ENCODE peak calls at places on chromosomes 5 and 9, in eight cellular contexts. F is pancreas; V is trophoblast cell; W is naive thymus-derived CD4-positive, alpha-beta T cell; U is endothelial cell of umbilical vein; N is CD4-positive, alpha-beta memory T cell; T is cardiac muscle cell; B is PC-9. Q is an unnamed sample.

GRCh38 chr5:96340357-96340756 is 92.7 kb downstream of the PCSK1 start:
- DNase-seq in F (no peak), V (no peak), W (no peak), U (no peak), N (no peak), T (peak; percentile 34), B (no peak), Q (no peak)

GRCh38 chr5:175689147-175689991 is 31.5 kb downstream of the HRH2 start:
- DNase-seq in F (no peak), V (peak; percentile 39), W (no peak), U (no peak), N (no peak), T (peak; percentile 70), B (no peak), Q (no peak)

GRCh38 chr5:179342577-179342976 is 2.7 kb downstream of the ADAMTS2 start:
- DNase-seq in F (no peak), V (no peak), W (no peak), U (no peak), N (no peak), T (peak; percentile 72), B (no peak), Q (no peak)

GRCh38 chr5:179321206-179321987 is 23.9 kb downstream of the ADAMTS2 start:
- DNase-seq in F (no peak), V (no peak), W (no peak), U (no peak), N (no peak), T (no peak), B (no peak), Q (no peak)

GRCh38 chr9:131008909-131009618 is at the start of gene LAMC3:
- DNase-seq in F (no peak), V (no peak), W (no peak), U (no peak), N (no peak), T (peak; percentile 12), B (no peak), Q (no peak)

GRCh38 chr5:78899922-78900362 is 85.2 kb downstream of the ARSB start:
- DNase-seq in F (peak; percentile 65), V (no peak), W (peak; percentile 33), U (peak; percentile 69), N (no peak), T (peak; percentile 77), B (peak; percentile 53), Q (peak; percentile 41)

GRCh38 chr5:92267830-92268229 is 884.7 kb upstream of the ARRDC3 start:
- DNase-seq in F (no peak), V (no peak), W (no peak), U (no peak), N (no peak), T (no peak), B (no peak), Q (no peak)

GRCh38 chr5:71769265-71769664 is 50.2 kb downstream of the CARTPT start:
- DNase-seq in F (no peak), V (no peak), W (no peak), U (peak; percentile 80), N (no peak), T (no peak), B (no peak), Q (no peak)

GRCh38 chr5:643351-643801 is 31.2 kb downstream of the CEP72 start:
- DNase-seq in F (no peak), V (peak; percentile 50), W (no peak), U (no peak), N (no peak), T (no peak), B (no peak), Q (no peak)

GRCh38 chr5:83927140-83927733 is 206.6 kb upstream of the HAPLN1 start:
- DNase-seq in F (peak; percentile 60), V (peak; percentile 64), W (peak; percentile 27), U (peak; percentile 75), N (peak; percentile 2), T (peak; percentile 86), B (no peak), Q (peak; percentile 76)

GRCh38 chr5:129904667-129905466 is 602 bp downstream of the CHSY3 start:
- DNase-seq in F (peak; percentile 15), V (no peak), W (peak; percentile 24), U (no peak), N (no peak), T (peak; percentile 16), B (no peak), Q (no peak)

GRCh38 chr5:77356740-77357139 is 135.4 kb downstream of the WDR41 start:
- DNase-seq in F (no peak), V (peak; percentile 66), W (peak; percentile 34), U (no peak), N (no peak), T (peak; percentile 5), B (peak; percentile 56), Q (no peak)

GRCh38 chr5:61071565-61071964 is 90.7 kb downstream of the SMIM15 start:
- DNase-seq in F (no peak), V (peak; percentile 15), W (no peak), U (no peak), N (no peak), T (no peak), B (no peak), Q (no peak)

GRCh38 chr5:147417133-147417813 is 92.6 kb downstream of the DPYSL3 start:
- DNase-seq in F (peak; percentile 70), V (no peak), W (no peak), U (peak; percentile 82), N (no peak), T (peak; percentile 93), B (no peak), Q (no peak)

GRCh38 chr9:126836216-126836615 is 24.2 kb upstream of the ZBTB34 start:
- DNase-seq in F (no peak), V (no peak), W (no peak), U (no peak), N (no peak), T (peak; percentile 31), B (no peak), Q (no peak)

GRCh38 chr9:8879284-8879683 is 1079.7 kb upstream of the DMAC1 start:
- DNase-seq in F (no peak), V (no peak), W (no peak), U (no peak), N (no peak), T (no peak), B (no peak), Q (no peak)

GRCh38 chr5:9251379-9251980 is 294.4 kb downstream of the SEMA5A start:
- DNase-seq in F (no peak), V (no peak), W (no peak), U (no peak), N (no peak), T (peak; percentile 7), B (no peak), Q (no peak)

GRCh38 chr5:154276236-154276792 is 85.8 kb downstream of the GALNT10 start:
- DNase-seq in F (no peak), V (no peak), W (no peak), U (no peak), N (no peak), T (no peak), B (no peak), Q (no peak)

GRCh38 chr9:94922691-94923107 is 196.2 kb downstream of the AOPEP start:
- DNase-seq in F (no peak), V (no peak), W (no peak), U (no peak), N (no peak), T (peak; percentile 69), B (peak; percentile 84), Q (no peak)

GRCh38 chr9:94921072-94921471 is 194.6 kb downstream of the AOPEP start:
- DNase-seq in F (no peak), V (peak; percentile 53), W (no peak), U (no peak), N (no peak), T (peak; percentile 65), B (peak; percentile 80), Q (no peak)

GRCh38 chr9:94922098-94922607 is 195.7 kb downstream of the AOPEP start:
- DNase-seq in F (peak; percentile 40), V (no peak), W (no peak), U (peak; percentile 78), N (no peak), T (peak; percentile 96), B (peak; percentile 99), Q (no peak)

GRCh38 chr9:94920439-94920951 is 194.0 kb downstream of the AOPEP start:
- DNase-seq in F (no peak), V (no peak), W (no peak), U (no peak), N (no peak), T (peak; percentile 79), B (peak; percentile 74), Q (no peak)

GRCh38 chr9:94921656-94922055 is 195.2 kb downstream of the AOPEP start:
- DNase-seq in F (no peak), V (no peak), W (no peak), U (no peak), N (no peak), T (no peak), B (peak; percentile 53), Q (no peak)
- H3K4me1 ChIP-seq in F (peaks cover 8% of the 10 kb centered on the region), V (peaks cover 61% of the 10 kb centered on the region), W (no peaks in the 10 kb centered on the region), U (peaks cover 18% of the 10 kb centered on the region), N (no peaks in the 10 kb centered on the region), T (peaks cover 84% of the 10 kb centered on the region), B (peaks cover 93% of the 10 kb centered on the region), Q (peaks cover 5% of the 10 kb centered on the region)

GRCh38 chr9:111984075-111984802 is 87.6 kb downstream of the UGCG start:
- DNase-seq in F (no peak), V (no peak), W (no peak), U (no peak), N (no peak), T (no peak), B (no peak), Q (no peak)
- H3K27me3 ChIP-seq in F (no peaks in the 10 kb centered on the region), V (no peaks in the 10 kb centered on the region), W (no peaks in the 10 kb centered on the region), U (no peaks in the 10 kb centered on the region), N (no peaks in the 10 kb centered on the region), T (no peaks in the 10 kb centered on the region), B (no peaks in the 10 kb centered on the region), Q (no peaks in the 10 kb centered on the region)

DNA sequence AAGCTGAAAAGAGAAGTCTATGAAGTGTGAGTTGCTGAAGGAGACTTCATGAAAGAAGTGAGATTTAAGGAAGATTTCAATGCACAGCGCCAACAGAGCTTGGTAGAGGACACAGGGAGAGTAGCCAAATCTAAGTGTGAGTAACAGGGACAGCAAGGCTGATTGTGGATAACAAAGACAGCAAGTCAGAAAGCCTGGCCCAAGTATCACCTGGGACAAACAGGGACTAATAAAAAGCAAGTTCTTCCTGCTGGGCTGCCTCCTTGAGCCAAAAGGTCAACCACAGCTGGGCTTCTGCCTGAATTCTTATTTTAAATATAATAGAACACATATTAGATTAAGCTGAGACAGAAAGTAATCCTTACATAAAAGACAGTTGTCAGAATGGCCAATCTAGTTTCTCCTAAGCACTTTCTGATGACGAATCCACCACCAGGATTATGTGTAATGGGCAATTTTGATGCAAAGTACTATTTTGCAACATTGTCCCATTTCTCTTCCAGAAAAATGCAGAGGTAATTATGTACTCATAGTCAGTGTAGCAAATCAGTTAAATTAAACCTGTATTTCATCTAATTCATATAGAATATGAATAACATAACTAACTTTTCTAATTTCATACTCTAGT is 73.8 kb downstream of the MAPKAP1 start:
- DNase-seq in F (peak; percentile 19), V (peak; percentile 22), W (no peak), U (no peak), N (no peak), T (peak; percentile 17), B (peak; percentile 62), Q (no peak)
- H3K4me1 ChIP-seq in F (peaks cover 22% of the 10 kb centered on the region), V (peaks cover 14% of the 10 kb centered on the region), W (peaks cover 15% of the 10 kb centered on the region), U (peaks cover 29% of the 10 kb centered on the region), N (peaks cover 34% of the 10 kb centered on the region), T (peaks cover 20% of the 10 kb centered on the region), B (peaks cover 43% of the 10 kb centered on the region), Q (peaks cover 2% of the 10 kb centered on the region)

DNA sequence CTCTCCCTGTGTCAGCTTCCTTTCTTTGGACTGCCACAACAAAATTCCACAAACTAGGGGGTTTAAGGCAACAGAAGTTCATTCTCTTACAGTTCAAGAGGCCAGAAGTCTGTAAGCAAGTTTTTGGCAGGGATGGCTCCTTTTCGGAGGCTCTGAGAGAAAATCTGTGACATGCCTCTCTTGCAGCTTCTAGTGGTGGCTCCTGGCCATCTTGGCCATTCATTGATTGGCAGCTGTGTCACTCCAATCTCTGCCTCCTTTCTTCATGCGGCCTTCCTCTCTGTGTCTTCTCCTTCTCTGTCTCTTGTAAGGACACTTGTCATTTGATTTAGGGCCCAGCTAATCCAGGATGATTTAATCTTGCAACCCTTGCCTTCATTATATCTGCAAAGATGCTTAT is 2.0 kb upstream of the NEUROG1 start:
- DNase-seq in F (no peak), V (no peak), W (no peak), U (no peak), N (no peak), T (no peak), B (no peak), Q (no peak)
- H3K27me3 ChIP-seq in F (no peaks in the 10 kb centered on the region), V (peaks cover 75% of the 10 kb centered on the region), W (peaks cover 8% of the 10 kb centered on the region), U (peaks cover 93% of the 10 kb centered on the region), N (peaks cover 26% of the 10 kb centered on the region), T (peaks cover 100% of the 10 kb centered on the region), B (peaks cover 82% of the 10 kb centered on the region), Q (peaks cover 94% of the 10 kb centered on the region)